ENCODE peak calls at places on chromosomes 4 and X, in eight cellular contexts. One of them, this sample, is unnamed.

GRCh38 chrX:34300871-34301270 is 168.8 kb upstream of the FAM47A start:
- DNase-seq in IMR-90: peak; percentile 58
- DNase-seq in adrenal gland: peak; percentile 38
- DNase-seq in sigmoid colon: no peak
- DNase-seq in stomach: no peak
- DNase-seq in tibial nerve: peak; percentile 22
- DNase-seq in spleen: no peak
- DNase-seq in testis: peak; percentile 28
- DNase-seq in this sample: no peak

GRCh38 chrX:123450217-123450616 is 266.1 kb downstream of the GRIA3 start:
- DNase-seq in IMR-90: peak; percentile 1
- DNase-seq in adrenal gland: no peak
- DNase-seq in sigmoid colon: no peak
- DNase-seq in stomach: no peak
- DNase-seq in tibial nerve: no peak
- DNase-seq in spleen: no peak
- DNase-seq in testis: no peak
- DNase-seq in this sample: no peak

GRCh38 chrX:135477576-135477975 is 42.9 kb upstream of the INTS6L start:
- DNase-seq in IMR-90: peak; percentile 49
- DNase-seq in adrenal gland: peak; percentile 80
- DNase-seq in sigmoid colon: peak; percentile 69
- DNase-seq in stomach: peak; percentile 79
- DNase-seq in tibial nerve: peak; percentile 36
- DNase-seq in spleen: no peak
- DNase-seq in testis: peak; percentile 83
- DNase-seq in this sample: peak; percentile 47

GRCh38 chrX:18075603-18076002 is 145.1 kb downstream of the BEND2 start:
- DNase-seq in IMR-90: no peak
- DNase-seq in adrenal gland: no peak
- DNase-seq in sigmoid colon: no peak
- DNase-seq in stomach: no peak
- DNase-seq in tibial nerve: no peak
- DNase-seq in spleen: no peak
- DNase-seq in testis: no peak
- DNase-seq in this sample: no peak

GRCh38 chr4:52954771-52955170 is 92.7 kb downstream of the RASL11B start:
- DNase-seq in IMR-90: peak; percentile 38
- DNase-seq in adrenal gland: no peak
- DNase-seq in sigmoid colon: no peak
- DNase-seq in stomach: no peak
- DNase-seq in tibial nerve: no peak
- DNase-seq in spleen: no peak
- DNase-seq in testis: peak; percentile 50
- DNase-seq in this sample: no peak

GRCh38 chr4:94642561-94642866 is 115.2 kb upstream of the BMPR1B start:
- DNase-seq in IMR-90: peak; percentile 5
- DNase-seq in adrenal gland: no peak
- DNase-seq in sigmoid colon: no peak
- DNase-seq in stomach: no peak
- DNase-seq in tibial nerve: no peak
- DNase-seq in spleen: no peak
- DNase-seq in testis: no peak
- DNase-seq in this sample: no peak

GRCh38 chrX:109902665-109903064 is 100.2 kb upstream of the TMEM164 start:
- DNase-seq in IMR-90: peak; percentile 61
- DNase-seq in adrenal gland: no peak
- DNase-seq in sigmoid colon: no peak
- DNase-seq in stomach: no peak
- DNase-seq in tibial nerve: no peak
- DNase-seq in spleen: no peak
- DNase-seq in testis: no peak
- DNase-seq in this sample: no peak

GRCh38 chrX:29470029-29470428 is 745.3 kb upstream of the MAGEB2 start:
- DNase-seq in IMR-90: peak; percentile 76
- DNase-seq in adrenal gland: no peak
- DNase-seq in sigmoid colon: no peak
- DNase-seq in stomach: no peak
- DNase-seq in tibial nerve: no peak
- DNase-seq in spleen: no peak
- DNase-seq in testis: no peak
- DNase-seq in this sample: no peak

GRCh38 chr4:147570616-147571015 is 46.6 kb upstream of the TMEM184C start:
- DNase-seq in IMR-90: no peak
- DNase-seq in adrenal gland: no peak
- DNase-seq in sigmoid colon: no peak
- DNase-seq in stomach: no peak
- DNase-seq in tibial nerve: no peak
- DNase-seq in spleen: no peak
- DNase-seq in testis: no peak
- DNase-seq in this sample: no peak

GRCh38 chr4:40311811-40312346 is 23.3 kb upstream of the CHRNA9 start:
- DNase-seq in IMR-90: no peak
- DNase-seq in adrenal gland: no peak
- DNase-seq in sigmoid colon: no peak
- DNase-seq in stomach: peak; percentile 48
- DNase-seq in tibial nerve: no peak
- DNase-seq in spleen: no peak
- DNase-seq in testis: no peak
- DNase-seq in this sample: no peak

GRCh38 chr4:74682567-74683359 is 111.6 kb downstream of the BTC start:
- DNase-seq in IMR-90: peak; percentile 95
- DNase-seq in adrenal gland: peak; percentile 45
- DNase-seq in sigmoid colon: no peak
- DNase-seq in stomach: peak; percentile 70
- DNase-seq in tibial nerve: no peak
- DNase-seq in spleen: no peak
- DNase-seq in testis: peak; percentile 28
- DNase-seq in this sample: no peak

GRCh38 chr4:1571986-1572385 is 112.1 kb downstream of the FAM53A start:
- DNase-seq in IMR-90: no peak
- DNase-seq in adrenal gland: no peak
- DNase-seq in sigmoid colon: peak; percentile 35
- DNase-seq in stomach: no peak
- DNase-seq in tibial nerve: no peak
- DNase-seq in spleen: peak; percentile 66
- DNase-seq in testis: no peak
- DNase-seq in this sample: no peak

GRCh38 chr4:92182736-92183407 is 120.9 kb upstream of the GRID2 start:
- DNase-seq in IMR-90: no peak
- DNase-seq in adrenal gland: no peak
- DNase-seq in sigmoid colon: peak; percentile 55
- DNase-seq in stomach: no peak
- DNase-seq in tibial nerve: no peak
- DNase-seq in spleen: peak; percentile 64
- DNase-seq in testis: peak; percentile 22
- DNase-seq in this sample: no peak

GRCh38 chrX:96979766-96980165 is 96.1 kb downstream of the RPA4 start:
- DNase-seq in IMR-90: no peak
- DNase-seq in adrenal gland: no peak
- DNase-seq in sigmoid colon: no peak
- DNase-seq in stomach: no peak
- DNase-seq in tibial nerve: no peak
- DNase-seq in spleen: peak; percentile 48
- DNase-seq in testis: no peak
- DNase-seq in this sample: no peak

GRCh38 chr4:138235419-138235952 is 6.7 kb downstream of the SLC7A11 start:
- DNase-seq in IMR-90: peak; percentile 97
- DNase-seq in adrenal gland: no peak
- DNase-seq in sigmoid colon: no peak
- DNase-seq in stomach: no peak
- DNase-seq in tibial nerve: no peak
- DNase-seq in spleen: no peak
- DNase-seq in testis: no peak
- DNase-seq in this sample: no peak

DNA sequence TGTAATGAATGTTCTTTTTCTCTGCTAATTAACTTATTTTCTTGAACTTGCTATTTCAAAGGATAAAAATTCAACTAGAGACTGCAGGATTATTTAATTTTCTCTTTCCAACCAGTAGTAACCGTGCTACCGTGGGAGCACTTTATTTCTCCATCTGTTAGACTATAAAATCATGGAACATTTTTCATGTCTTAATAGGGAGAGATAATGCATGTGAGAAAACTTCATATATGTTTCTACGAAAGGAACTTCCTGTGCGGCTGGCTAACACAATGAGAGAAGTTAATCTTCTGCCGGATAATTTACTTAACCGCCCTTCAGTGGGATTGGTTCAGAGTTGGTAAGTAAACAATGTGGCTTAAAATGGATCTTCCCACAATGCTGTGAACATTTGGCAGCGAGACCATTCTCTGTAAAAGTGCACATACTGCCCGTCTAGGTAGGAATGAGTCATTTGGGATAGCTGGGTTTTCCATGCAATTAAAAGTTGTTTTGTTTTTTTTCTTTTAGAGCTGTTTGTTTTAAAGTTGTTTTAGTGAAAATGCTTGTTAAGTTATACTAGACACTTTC is 29.5 kb downstream of the PDK3 start:
- DNase-seq in IMR-90: peak; percentile 80
- DNase-seq in adrenal gland: no peak
- DNase-seq in sigmoid colon: peak; percentile 68
- DNase-seq in stomach: no peak
- DNase-seq in tibial nerve: peak; percentile 19
- DNase-seq in spleen: no peak
- DNase-seq in testis: peak; percentile 26
- DNase-seq in this sample: peak; percentile 48
- TF ChIP-seq POLR2A in IMR-90: no peak
- TF ChIP-seq POLR2A in adrenal gland: no peak
- TF ChIP-seq POLR2A in sigmoid colon: no peak
- TF ChIP-seq POLR2A in stomach: no peak
- TF ChIP-seq POLR2A in tibial nerve: no peak
- TF ChIP-seq POLR2A in spleen: no peak
- TF ChIP-seq POLR2A in testis: no peak
- TF ChIP-seq POLR2A in this sample: no peak

DNA sequence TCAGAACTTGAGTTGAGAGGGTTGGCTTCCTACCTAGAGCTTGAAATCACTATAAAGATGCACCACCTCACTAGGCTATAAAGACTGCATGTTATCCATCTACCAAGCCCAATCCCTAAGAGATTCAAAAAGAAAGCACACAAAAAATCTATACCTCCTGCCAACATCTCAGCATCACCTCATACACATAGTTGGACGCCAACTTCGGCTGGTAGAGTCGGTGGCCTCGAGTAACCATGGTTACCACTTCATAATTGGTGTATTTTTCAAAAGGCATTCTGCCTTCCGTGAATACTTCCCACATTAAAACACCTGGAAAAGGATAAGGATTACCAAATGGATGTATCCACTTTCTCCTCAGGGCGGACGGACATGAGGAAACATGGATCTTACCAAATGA is 4.5 kb upstream of the TXK start:
- DNase-seq in IMR-90: no peak
- DNase-seq in adrenal gland: no peak
- DNase-seq in sigmoid colon: no peak
- DNase-seq in stomach: no peak
- DNase-seq in tibial nerve: no peak
- DNase-seq in spleen: no peak
- DNase-seq in testis: no peak
- DNase-seq in this sample: no peak
- TF ChIP-seq POLR2A in IMR-90: no peak
- TF ChIP-seq POLR2A in adrenal gland: no peak
- TF ChIP-seq POLR2A in sigmoid colon: no peak
- TF ChIP-seq POLR2A in stomach: no peak
- TF ChIP-seq POLR2A in tibial nerve: no peak
- TF ChIP-seq POLR2A in spleen: no peak
- TF ChIP-seq POLR2A in testis: no peak
- TF ChIP-seq POLR2A in this sample: no peak

DNA sequence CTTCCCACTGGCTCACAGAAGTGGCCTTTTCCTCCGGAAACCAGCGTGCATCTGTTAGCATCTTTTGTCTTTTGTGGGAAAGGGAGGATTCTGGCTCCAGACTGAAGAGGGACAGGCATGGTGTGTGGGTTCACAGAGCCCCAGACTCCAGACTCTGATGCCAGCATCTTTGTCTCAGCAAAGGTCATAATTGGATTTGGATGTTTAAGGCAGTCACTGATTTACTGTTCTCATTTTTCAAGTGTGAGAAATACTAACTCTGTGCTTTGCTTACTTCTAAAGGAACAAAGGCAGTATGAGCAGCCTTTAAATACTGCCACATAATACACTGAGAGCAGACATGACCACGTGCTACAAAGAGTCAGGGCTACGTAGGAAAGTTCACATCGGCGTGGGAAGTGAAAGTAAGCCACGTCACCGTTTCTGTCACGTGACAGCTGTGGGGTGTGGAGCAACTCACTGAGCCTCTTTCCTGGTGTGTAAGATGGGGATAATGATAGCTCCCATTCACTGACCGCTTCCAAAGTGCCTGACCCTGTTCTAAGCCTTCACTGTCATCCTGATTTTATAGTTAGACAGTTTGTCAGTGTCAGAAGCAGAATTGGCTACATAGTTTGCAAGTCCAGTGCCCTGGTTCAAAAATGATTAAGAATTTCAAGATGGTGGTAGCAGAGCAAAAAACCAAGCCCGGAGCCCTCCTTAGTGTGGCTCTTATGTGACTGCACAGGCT is 24.8 kb upstream of the TMSB4X start:
- DNase-seq in IMR-90: peak; percentile 92
- DNase-seq in adrenal gland: peak; percentile 79
- DNase-seq in sigmoid colon: peak; percentile 94
- DNase-seq in stomach: peak; percentile 83
- DNase-seq in tibial nerve: peak; percentile 82
- DNase-seq in spleen: peak; percentile 94
- DNase-seq in testis: peak; percentile 78
- DNase-seq in this sample: peak; percentile 89
- TF ChIP-seq POLR2A in IMR-90: peak; percentile 73
- TF ChIP-seq POLR2A in adrenal gland: no peak
- TF ChIP-seq POLR2A in sigmoid colon: no peak
- TF ChIP-seq POLR2A in stomach: no peak
- TF ChIP-seq POLR2A in tibial nerve: no peak
- TF ChIP-seq POLR2A in spleen: no peak
- TF ChIP-seq POLR2A in testis: no peak
- TF ChIP-seq POLR2A in this sample: peak; percentile 43

DNA sequence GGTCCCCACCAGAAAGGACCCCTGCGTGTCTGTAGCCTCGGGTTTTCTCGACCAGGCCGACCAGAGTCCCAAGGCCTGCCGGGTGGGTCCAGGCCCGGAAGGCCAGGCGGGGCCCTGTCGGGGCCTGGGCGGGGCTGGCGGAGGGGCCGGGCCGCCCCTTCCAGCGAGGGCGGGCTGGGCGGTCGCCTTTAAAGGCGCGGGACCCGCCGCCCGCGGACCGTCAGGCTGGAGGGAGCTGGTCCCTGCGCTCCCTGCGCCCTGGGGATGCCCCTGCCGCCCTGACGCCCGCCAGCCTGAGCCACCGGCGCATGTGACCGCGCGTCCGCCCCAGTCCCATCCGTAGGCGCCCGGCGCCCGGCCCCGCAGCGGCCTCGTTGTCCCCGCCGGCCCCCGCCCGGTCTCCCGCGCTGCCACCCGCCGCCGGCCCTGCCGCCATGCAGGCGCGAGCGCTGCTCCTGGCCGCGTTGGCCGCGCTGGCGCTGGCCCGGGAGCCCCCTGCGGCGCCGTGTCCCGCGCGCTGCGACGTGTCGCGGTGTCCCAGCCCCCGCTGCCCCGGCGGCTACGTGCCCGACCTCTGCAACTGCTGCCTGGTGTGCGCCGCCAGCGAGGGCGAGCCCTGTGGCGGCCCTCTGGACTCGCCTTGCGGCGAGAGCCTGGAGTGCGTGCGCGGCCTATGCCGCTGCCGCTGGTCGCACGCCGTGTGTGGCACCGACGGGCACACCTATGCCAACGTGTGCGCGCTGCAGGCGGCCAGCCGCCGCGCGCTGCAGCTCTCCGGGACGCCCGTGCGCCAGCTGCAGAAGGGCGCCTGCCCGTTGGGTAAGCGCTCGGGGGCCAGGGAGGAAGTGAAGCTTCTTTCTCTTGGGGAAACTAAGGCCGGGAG is at the start of gene HTRA3:
- DNase-seq in IMR-90: peak; percentile 31
- DNase-seq in adrenal gland: no peak
- DNase-seq in sigmoid colon: peak; percentile 87
- DNase-seq in stomach: peak; percentile 28
- DNase-seq in tibial nerve: no peak
- DNase-seq in spleen: no peak
- DNase-seq in testis: peak; percentile 43
- DNase-seq in this sample: peak; percentile 35
- TF ChIP-seq POLR2A in IMR-90: peak; percentile 65
- TF ChIP-seq POLR2A in adrenal gland: peak; percentile 34
- TF ChIP-seq POLR2A in sigmoid colon: no peak
- TF ChIP-seq POLR2A in stomach: no peak
- TF ChIP-seq POLR2A in tibial nerve: peak; percentile 20
- TF ChIP-seq POLR2A in spleen: no peak
- TF ChIP-seq POLR2A in testis: no peak
- TF ChIP-seq POLR2A in this sample: no peak

This sample was measured in transverse colon.